ENCODE peak calls at places on chromosomes 2 and 18, in nine cellular contexts. S, N, I, B, Z, U, P, V and A are unnamed samples.

GRCh38 chr2:96580771-96581170 is 44.2 kb downstream of the ARID5A start:
- DNase-seq in S (no peak), Z (no peak), P (no peak), V (peak), I (no peak), B (peak), N (no peak), U (no peak), A (no peak)

GRCh38 chr18:43587538-43588153 is 310.4 kb upstream of the SYT4 start:
- DNase-seq in S (no peak), P (no peak), B (peak), V (peak), N (peak), I (no peak), Z (peak), U (no peak), A (peak)

GRCh38 chr2:217897816-217898806 is 104.7 kb downstream of the TNS1 start:
- DNase-seq in B (no peak), U (no peak), V (no peak), N (no peak), S (no peak), Z (no peak), I (no peak), P (no peak), A (no peak)

GRCh38 chr2:210309546-210310233 is 5.3 kb downstream of the MYL1 start:
- DNase-seq in P (no peak), B (no peak), V (no peak), S (no peak), Z (no peak), N (no peak), U (no peak), I (no peak), A (no peak)

GRCh38 chr2:226399006-226399405 is 400.6 kb downstream of the IRS1 start:
- DNase-seq in S (no peak), V (no peak), I (no peak), Z (no peak), P (no peak), U (no peak), N (no peak), B (no peak), A (no peak)

GRCh38 chr2:12636837-12637581 is 79.7 kb upstream of the TRIB2 start:
- DNase-seq in N (peak), I (no peak), V (no peak), Z (no peak), B (no peak), P (no peak), S (no peak), U (no peak), A (no peak)

GRCh38 chr2:235378261-235378660 is 115.6 kb upstream of the AGAP1 start:
- DNase-seq in P (no peak), I (no peak), U (no peak), N (peak), S (no peak), Z (peak), V (peak), B (no peak), A (no peak)

GRCh38 chr2:175207741-175208438 is 26.4 kb upstream of the ATP5MC3 start:
- DNase-seq in U (no peak), Z (no peak), S (no peak), B (no peak), P (no peak), I (no peak), N (no peak), V (no peak), A (no peak)

GRCh38 chr2:128625421-128625820 is 306.8 kb upstream of the HS6ST1 start:
- DNase-seq in P (no peak), N (no peak), Z (no peak), V (no peak), S (no peak), I (no peak), U (no peak), B (no peak), A (no peak)

GRCh38 chr2:160752475-160753330 is 259.1 kb upstream of the RBMS1 start:
- DNase-seq in B (no peak), Z (peak), V (peak), N (peak), U (no peak), I (no peak), P (no peak), S (no peak), A (no peak)

GRCh38 chr18:78915446-78916008 is 64.1 kb upstream of the SALL3 start:
- DNase-seq in U (no peak), S (no peak), I (no peak), Z (no peak), B (no peak), V (no peak), P (no peak), N (no peak), A (no peak)

GRCh38 chr18:8681196-8681595 is 24.2 kb upstream of the MTCL1 start:
- DNase-seq in B (no peak), Z (no peak), I (no peak), U (no peak), P (no peak), N (no peak), S (no peak), V (no peak), A (no peak)

GRCh38 chr18:35040638-35040987 is 600 bp upstream of the MAPRE2 start:
- DNase-seq in V (no peak), S (no peak), P (no peak), Z (no peak), N (no peak), U (no peak), B (no peak), I (no peak), A (no peak)

GRCh38 chr18:22680968-22681367 is 252.2 kb upstream of the RBBP8 start:
- DNase-seq in U (no peak), B (no peak), S (no peak), I (no peak), N (no peak), P (no peak), Z (no peak), V (no peak), A (no peak)

GRCh38 chr2:12959935-12960334 is 243.2 kb downstream of the TRIB2 start:
- DNase-seq in Z (no peak), U (no peak), V (no peak), I (no peak), N (no peak), B (no peak), S (no peak), P (no peak), A (no peak)

GRCh38 chr2:196939381-196939780 is 12.9 kb upstream of the PGAP1 start:
- DNase-seq in U (no peak), S (no peak), B (no peak), P (no peak), Z (peak), I (no peak), N (peak), V (peak), A (no peak)

GRCh38 chr2:128304715-128305554 is 13.7 kb downstream of the HS6ST1 start:
- DNase-seq in S (no peak), P (peak), N (peak), Z (peak), I (peak), B (no peak), V (peak), U (no peak), A (no peak)

GRCh38 chr2:144404621-144405312 is 115.2 kb downstream of the ZEB2 start:
- DNase-seq in V (no peak), U (no peak), P (no peak), Z (no peak), I (no peak), S (no peak), N (peak), B (no peak), A (no peak)

GRCh38 chr2:85445316-85446295 is 27.1 kb downstream of the SH2D6 start:
- DNase-seq in B (no peak), Z (peak), V (peak), S (no peak), I (peak), U (no peak), N (peak), P (no peak), A (no peak)

GRCh38 chr2:98559581-98559980 is 48.7 kb downstream of the COA5 start:
- DNase-seq in Z (no peak), B (no peak), S (no peak), P (no peak), V (no peak), N (peak), U (no peak), I (no peak), A (no peak)

GRCh38 chr18:52694804-52695203 is 354.8 kb downstream of the DCC start:
- DNase-seq in U (no peak), N (no peak), Z (no peak), S (peak), I (no peak), V (peak), B (peak), P (no peak), A (peak)
- TF ChIP-seq CTCF in U (no peak), N (peak), Z (peak), S (no peak), I (peak), V (peak), B (no peak), P (peak), A (peak)

DNA sequence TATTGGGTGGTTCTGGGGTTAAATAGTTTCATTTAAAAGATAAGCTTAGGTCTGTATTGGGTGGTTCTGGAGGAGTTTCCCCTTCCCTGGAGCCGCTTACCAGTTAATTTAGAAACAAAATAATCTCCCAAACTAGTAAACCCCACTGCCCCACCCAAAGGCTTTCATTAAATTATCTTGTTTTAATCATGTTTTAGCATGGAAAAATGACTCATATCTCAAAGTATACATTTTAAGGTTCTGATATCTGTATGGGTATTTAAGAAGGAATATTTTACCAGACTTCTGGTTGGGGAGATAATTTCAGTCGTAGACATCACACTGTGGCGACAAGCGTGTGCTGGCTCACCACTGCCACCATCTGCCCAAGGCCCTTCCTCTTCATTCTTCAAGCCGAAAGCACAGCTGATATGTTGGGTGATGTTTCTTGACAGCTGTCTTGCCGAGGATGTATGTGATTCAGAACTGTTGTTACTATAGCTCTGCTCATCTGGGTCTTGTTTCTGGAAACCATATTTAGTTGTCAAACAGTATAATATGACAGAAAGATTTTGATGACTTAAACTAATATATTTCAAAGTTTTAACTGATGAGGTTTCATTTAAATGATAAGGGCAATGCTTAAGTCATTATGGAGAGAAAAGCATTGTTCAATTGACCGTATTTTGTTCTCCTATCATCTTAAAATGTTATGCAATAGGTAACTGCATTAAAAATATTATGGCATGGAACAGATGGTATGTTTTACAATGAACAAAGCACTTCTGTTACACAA is 5.1 kb downstream of the FIGLA start:
- DNase-seq in B (peak), I (no peak), P (no peak), U (peak), V (peak), N (no peak), S (peak), Z (peak), A (peak)
- TF ChIP-seq CTCF in B (peak), I (peak), P (peak), U (no peak), V (peak), N (no peak), S (no peak), Z (peak), A (peak)

GRCh38 chr2:65530547-65531320 is 98.3 kb upstream of the SPRED2 start:
- DNase-seq in B (no peak), V (peak), N (peak), P (no peak), U (no peak), S (no peak), I (no peak), Z (peak), A (no peak)

GRCh38 chr2:65529419-65529818 is 97.0 kb upstream of the SPRED2 start:
- DNase-seq in U (no peak), Z (no peak), B (no peak), S (no peak), N (no peak), I (no peak), P (no peak), V (no peak), A (no peak)

GRCh38 chr2:65532937-65533336 is 100.5 kb upstream of the SPRED2 start:
- DNase-seq in P (no peak), N (no peak), Z (no peak), V (no peak), B (no peak), U (no peak), I (no peak), S (no peak), A (no peak)

GRCh38 chr2:65528241-65528574 is 95.8 kb upstream of the SPRED2 start:
- DNase-seq in I (no peak), B (no peak), P (no peak), N (no peak), S (no peak), U (no peak), V (peak), Z (no peak), A (no peak)

DNA sequence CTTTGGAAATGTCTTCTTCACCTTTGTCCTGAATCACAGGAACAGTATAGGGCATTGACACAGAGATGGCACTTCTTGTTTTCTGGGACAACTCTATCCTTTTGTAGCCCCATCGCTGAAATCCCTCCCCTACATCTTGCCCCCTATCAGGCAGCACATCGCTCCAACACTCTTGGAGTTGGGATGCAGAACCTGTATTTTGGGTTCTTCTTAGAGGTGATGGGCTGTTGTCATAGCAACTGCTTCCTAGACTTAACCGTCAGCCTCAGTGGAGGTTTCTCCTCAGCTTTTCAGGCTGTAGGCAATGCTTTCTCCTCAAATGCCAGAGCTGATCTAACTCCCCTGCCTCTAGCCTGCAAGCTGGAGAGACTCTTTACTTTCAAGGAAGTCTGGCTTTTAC is 99.9 kb upstream of the SPRED2 start:
- DNase-seq in B (no peak), V (no peak), I (no peak), U (no peak), S (no peak), Z (no peak), P (no peak), N (no peak), A (no peak)
- TF ChIP-seq CTCF in B (no peak), V (no peak), I (no peak), U (no peak), S (no peak), Z (no peak), P (no peak), N (no peak), A (no peak)

DNA sequence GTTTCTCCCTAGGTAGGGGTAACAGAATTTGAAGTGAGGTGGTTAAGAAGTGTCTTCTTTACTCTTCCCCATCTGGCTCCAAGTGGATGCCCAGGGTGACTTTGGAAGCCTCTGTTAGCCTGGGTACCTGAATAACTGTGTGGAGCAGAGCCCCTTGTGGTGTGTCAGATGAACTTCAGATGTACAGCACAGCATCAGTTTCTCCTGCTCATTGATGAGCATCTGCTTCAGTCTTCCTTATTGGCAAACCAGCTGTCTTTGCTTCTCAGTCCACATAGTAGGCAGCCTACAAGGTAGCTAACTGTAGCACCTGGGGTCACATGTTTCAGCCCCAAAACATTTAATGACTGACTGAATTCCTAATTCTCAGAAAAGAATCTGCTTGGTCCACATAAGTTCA is 56.2 kb upstream of the ATP8B1 start:
- DNase-seq in B (peak), N (no peak), Z (peak), P (peak), U (no peak), V (peak), S (no peak), I (no peak), A (peak)
- TF ChIP-seq CTCF in B (peak), N (peak), Z (peak), P (peak), U (no peak), V (peak), S (peak), I (peak), A (peak)

DNA sequence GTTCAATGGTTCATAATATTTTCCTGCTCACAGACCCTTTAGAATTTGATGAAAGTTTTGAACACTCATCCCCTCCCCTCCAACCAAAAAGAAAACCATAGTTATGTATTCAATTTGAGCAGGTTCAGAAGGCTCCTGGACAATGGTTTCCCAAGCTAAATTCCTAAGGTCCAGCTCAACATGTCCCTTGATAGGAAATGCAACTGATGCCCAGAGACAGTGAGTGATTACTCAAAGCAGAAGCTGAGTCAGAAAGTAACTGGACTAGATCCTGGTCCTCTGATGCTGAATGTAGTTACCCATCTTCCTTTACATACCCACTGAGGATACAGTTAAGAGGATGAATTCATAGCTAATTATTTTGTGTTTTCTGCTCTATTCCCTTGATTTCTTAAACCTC is 218.9 kb upstream of the NCKAP5 start:
- DNase-seq in P (no peak), V (peak), I (no peak), N (peak), Z (peak), S (no peak), U (no peak), B (no peak), A (no peak)
- TF ChIP-seq CTCF in P (no peak), V (no peak), I (no peak), N (no peak), Z (no peak), S (no peak), U (no peak), B (no peak), A (no peak)

DNA sequence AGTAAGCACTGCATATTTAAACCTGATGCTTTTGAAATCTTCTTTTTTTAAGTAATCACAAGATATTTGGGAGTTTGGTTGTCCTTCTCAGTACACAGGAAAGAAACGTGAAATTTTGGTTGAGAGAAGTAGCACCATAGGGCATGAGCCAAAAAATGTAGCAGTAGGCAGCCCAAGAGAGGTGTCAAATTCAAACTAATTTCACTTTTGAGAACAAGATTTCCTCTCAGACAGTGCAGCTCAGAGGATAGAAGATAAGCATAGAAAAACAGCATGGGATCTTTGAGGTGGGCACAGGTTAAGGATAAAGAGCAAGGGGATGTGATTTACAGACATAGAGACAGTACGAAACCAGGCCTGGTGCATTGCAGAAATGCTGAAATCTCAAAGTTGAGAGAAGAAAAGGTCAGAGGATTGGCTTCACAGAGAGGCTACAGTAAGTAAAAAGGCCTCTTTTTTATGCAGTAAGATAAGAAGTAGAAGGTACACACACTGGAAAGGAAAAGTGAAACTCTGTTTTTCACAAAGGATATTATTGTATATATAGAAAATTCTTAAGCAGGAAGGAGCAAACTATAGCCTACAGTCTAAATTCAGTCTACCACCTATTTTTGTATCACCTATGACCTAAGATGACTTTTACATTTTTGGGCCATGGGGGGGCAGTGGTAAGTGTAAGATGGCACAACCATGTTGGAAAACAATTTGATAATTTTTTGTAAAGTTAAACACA is 89.8 kb downstream of the PKP4 start:
- DNase-seq in S (no peak), V (no peak), P (no peak), B (peak), I (no peak), U (no peak), N (no peak), Z (no peak), A (peak)
- TF ChIP-seq CTCF in S (no peak), V (no peak), P (no peak), B (peak), I (no peak), U (no peak), N (no peak), Z (no peak), A (no peak)